ENCODE peak calls at places on chromosomes 7 and 10, in nine cellular contexts. One of them, this sample, is unnamed.

GRCh38 chr10:52927678-52928077 is 155.1 kb upstream of the MBL2 start:
- DNase-seq in HEK293T: no peak
- DNase-seq in GM13976: no peak
- DNase-seq in mammary epithelial cell: no peak
- DNase-seq in GM18507: no peak
- DNase-seq in activated CD4-positive, alpha-beta T cell treated with anti-CD3 and anti-CD28 coated beads, Interleukin-2, amount 50 U/mL, for 4 hours: no peak
- DNase-seq in cardiac muscle cell: no peak
- DNase-seq in occipital lobe: no peak
- DNase-seq in fibroblast of gingiva: no peak
- DNase-seq in this sample: no peak

GRCh38 chr7:27031289-27032172 is 64.3 kb downstream of the HOXA1 start:
- DNase-seq in HEK293T: no peak
- DNase-seq in GM13976: peak
- DNase-seq in mammary epithelial cell: peak
- DNase-seq in GM18507: no peak
- DNase-seq in activated CD4-positive, alpha-beta T cell treated with anti-CD3 and anti-CD28 coated beads, Interleukin-2, amount 50 U/mL, for 4 hours: no peak
- DNase-seq in cardiac muscle cell: no peak
- DNase-seq in occipital lobe: no peak
- DNase-seq in fibroblast of gingiva: peak
- DNase-seq in this sample: no peak

GRCh38 chr10:21525367-21526183 is at the start of gene SKIDA1:
- DNase-seq in HEK293T: peak
- DNase-seq in GM13976: peak
- DNase-seq in mammary epithelial cell: peak
- DNase-seq in GM18507: no peak
- DNase-seq in activated CD4-positive, alpha-beta T cell treated with anti-CD3 and anti-CD28 coated beads, Interleukin-2, amount 50 U/mL, for 4 hours: peak
- DNase-seq in cardiac muscle cell: peak
- DNase-seq in occipital lobe: peak
- DNase-seq in fibroblast of gingiva: peak
- DNase-seq in this sample: peak

GRCh38 chr10:80132299-80133139 is at the start of gene PLAC9:
- DNase-seq in HEK293T: no peak
- DNase-seq in GM13976: no peak
- DNase-seq in mammary epithelial cell: no peak
- DNase-seq in GM18507: no peak
- DNase-seq in activated CD4-positive, alpha-beta T cell treated with anti-CD3 and anti-CD28 coated beads, Interleukin-2, amount 50 U/mL, for 4 hours: no peak
- DNase-seq in cardiac muscle cell: peak
- DNase-seq in occipital lobe: no peak
- DNase-seq in fibroblast of gingiva: no peak
- DNase-seq in this sample: no peak

GRCh38 chr7:149727053-149727452 is 46.3 kb downstream of the ZNF467 start:
- DNase-seq in HEK293T: no peak
- DNase-seq in GM13976: no peak
- DNase-seq in mammary epithelial cell: no peak
- DNase-seq in GM18507: no peak
- DNase-seq in activated CD4-positive, alpha-beta T cell treated with anti-CD3 and anti-CD28 coated beads, Interleukin-2, amount 50 U/mL, for 4 hours: no peak
- DNase-seq in cardiac muscle cell: no peak
- DNase-seq in occipital lobe: no peak
- DNase-seq in fibroblast of gingiva: no peak
- DNase-seq in this sample: no peak

GRCh38 chr10:102450124-102450373 is 1.3 kb downstream of the C10orf95 start:
- DNase-seq in HEK293T: no peak
- DNase-seq in GM13976: no peak
- DNase-seq in mammary epithelial cell: no peak
- DNase-seq in GM18507: no peak
- DNase-seq in activated CD4-positive, alpha-beta T cell treated with anti-CD3 and anti-CD28 coated beads, Interleukin-2, amount 50 U/mL, for 4 hours: no peak
- DNase-seq in cardiac muscle cell: no peak
- DNase-seq in occipital lobe: no peak
- DNase-seq in fibroblast of gingiva: no peak
- DNase-seq in this sample: no peak

GRCh38 chr7:55205124-55205955 is 159.8 kb upstream of the LANCL2 start:
- DNase-seq in HEK293T: no peak
- DNase-seq in GM13976: no peak
- DNase-seq in mammary epithelial cell: no peak
- DNase-seq in GM18507: no peak
- DNase-seq in activated CD4-positive, alpha-beta T cell treated with anti-CD3 and anti-CD28 coated beads, Interleukin-2, amount 50 U/mL, for 4 hours: no peak
- DNase-seq in cardiac muscle cell: no peak
- DNase-seq in occipital lobe: no peak
- DNase-seq in fibroblast of gingiva: no peak
- DNase-seq in this sample: no peak

GRCh38 chr10:132335189-132336063 is 3.4 kb downstream of the LRRC27 start:
- DNase-seq in HEK293T: peak
- DNase-seq in GM13976: no peak
- DNase-seq in mammary epithelial cell: no peak
- DNase-seq in GM18507: no peak
- DNase-seq in activated CD4-positive, alpha-beta T cell treated with anti-CD3 and anti-CD28 coated beads, Interleukin-2, amount 50 U/mL, for 4 hours: no peak
- DNase-seq in cardiac muscle cell: peak
- DNase-seq in occipital lobe: no peak
- DNase-seq in fibroblast of gingiva: no peak
- DNase-seq in this sample: peak

GRCh38 chr10:89114846-89115625 is 92.1 kb downstream of the CH25H start:
- DNase-seq in HEK293T: no peak
- DNase-seq in GM13976: no peak
- DNase-seq in mammary epithelial cell: no peak
- DNase-seq in GM18507: no peak
- DNase-seq in activated CD4-positive, alpha-beta T cell treated with anti-CD3 and anti-CD28 coated beads, Interleukin-2, amount 50 U/mL, for 4 hours: no peak
- DNase-seq in cardiac muscle cell: no peak
- DNase-seq in occipital lobe: no peak
- DNase-seq in fibroblast of gingiva: no peak
- DNase-seq in this sample: no peak

GRCh38 chr7:25803117-25803887 is 348.7 kb upstream of the NFE2L3 start:
- DNase-seq in HEK293T: no peak
- DNase-seq in GM13976: no peak
- DNase-seq in mammary epithelial cell: no peak
- DNase-seq in GM18507: no peak
- DNase-seq in activated CD4-positive, alpha-beta T cell treated with anti-CD3 and anti-CD28 coated beads, Interleukin-2, amount 50 U/mL, for 4 hours: no peak
- DNase-seq in cardiac muscle cell: peak
- DNase-seq in occipital lobe: no peak
- DNase-seq in fibroblast of gingiva: no peak
- DNase-seq in this sample: no peak

GRCh38 chr7:78176186-78176585 is 377.6 kb downstream of the PHTF2 start:
- DNase-seq in HEK293T: no peak
- DNase-seq in GM13976: no peak
- DNase-seq in mammary epithelial cell: no peak
- DNase-seq in GM18507: no peak
- DNase-seq in activated CD4-positive, alpha-beta T cell treated with anti-CD3 and anti-CD28 coated beads, Interleukin-2, amount 50 U/mL, for 4 hours: no peak
- DNase-seq in cardiac muscle cell: no peak
- DNase-seq in occipital lobe: no peak
- DNase-seq in fibroblast of gingiva: no peak
- DNase-seq in this sample: no peak

GRCh38 chr7:30117886-30118285 is 16.9 kb upstream of the MTURN start:
- DNase-seq in HEK293T: no peak
- DNase-seq in GM13976: no peak
- DNase-seq in mammary epithelial cell: no peak
- DNase-seq in GM18507: no peak
- DNase-seq in activated CD4-positive, alpha-beta T cell treated with anti-CD3 and anti-CD28 coated beads, Interleukin-2, amount 50 U/mL, for 4 hours: no peak
- DNase-seq in cardiac muscle cell: no peak
- DNase-seq in occipital lobe: no peak
- DNase-seq in fibroblast of gingiva: no peak
- DNase-seq in this sample: no peak

GRCh38 chr7:130441408-130441854 is 615 bp upstream of the CEP41 start:
- DNase-seq in HEK293T: peak
- DNase-seq in GM13976: peak
- DNase-seq in mammary epithelial cell: peak
- DNase-seq in GM18507: no peak
- DNase-seq in activated CD4-positive, alpha-beta T cell treated with anti-CD3 and anti-CD28 coated beads, Interleukin-2, amount 50 U/mL, for 4 hours: no peak
- DNase-seq in cardiac muscle cell: peak
- DNase-seq in occipital lobe: no peak
- DNase-seq in fibroblast of gingiva: no peak
- DNase-seq in this sample: peak

GRCh38 chr10:68598978-68599753 is 39.0 kb downstream of the TET1 start:
- DNase-seq in HEK293T: peak
- DNase-seq in GM13976: no peak
- DNase-seq in mammary epithelial cell: peak
- DNase-seq in GM18507: no peak
- DNase-seq in activated CD4-positive, alpha-beta T cell treated with anti-CD3 and anti-CD28 coated beads, Interleukin-2, amount 50 U/mL, for 4 hours: no peak
- DNase-seq in cardiac muscle cell: peak
- DNase-seq in occipital lobe: peak
- DNase-seq in fibroblast of gingiva: peak
- DNase-seq in this sample: peak

GRCh38 chr7:157755741-157756140 is 418.9 kb downstream of the DNAJB6 start:
- DNase-seq in HEK293T: no peak
- DNase-seq in GM13976: no peak
- DNase-seq in mammary epithelial cell: no peak
- DNase-seq in GM18507: no peak
- DNase-seq in activated CD4-positive, alpha-beta T cell treated with anti-CD3 and anti-CD28 coated beads, Interleukin-2, amount 50 U/mL, for 4 hours: no peak
- DNase-seq in cardiac muscle cell: no peak
- DNase-seq in occipital lobe: no peak
- DNase-seq in fibroblast of gingiva: no peak
- DNase-seq in this sample: no peak

GRCh38 chr7:137986252-137987010 is 15.5 kb downstream of the CREB3L2 start:
- DNase-seq in HEK293T: no peak
- DNase-seq in GM13976: no peak
- DNase-seq in mammary epithelial cell: peak
- DNase-seq in GM18507: no peak
- DNase-seq in activated CD4-positive, alpha-beta T cell treated with anti-CD3 and anti-CD28 coated beads, Interleukin-2, amount 50 U/mL, for 4 hours: no peak
- DNase-seq in cardiac muscle cell: no peak
- DNase-seq in occipital lobe: no peak
- DNase-seq in fibroblast of gingiva: peak
- DNase-seq in this sample: peak

GRCh38 chr10:80938920-80939319 is 401.2 kb downstream of the SH2D4B start:
- DNase-seq in HEK293T: no peak
- DNase-seq in GM13976: no peak
- DNase-seq in mammary epithelial cell: no peak
- DNase-seq in GM18507: no peak
- DNase-seq in activated CD4-positive, alpha-beta T cell treated with anti-CD3 and anti-CD28 coated beads, Interleukin-2, amount 50 U/mL, for 4 hours: no peak
- DNase-seq in cardiac muscle cell: no peak
- DNase-seq in occipital lobe: no peak
- DNase-seq in fibroblast of gingiva: no peak
- DNase-seq in this sample: no peak

GRCh38 chr7:128831994-128832879 is 2.0 kb downstream of the FLNC start:
- DNase-seq in HEK293T: no peak
- DNase-seq in GM13976: peak
- DNase-seq in mammary epithelial cell: no peak
- DNase-seq in GM18507: no peak
- DNase-seq in activated CD4-positive, alpha-beta T cell treated with anti-CD3 and anti-CD28 coated beads, Interleukin-2, amount 50 U/mL, for 4 hours: no peak
- DNase-seq in cardiac muscle cell: peak
- DNase-seq in occipital lobe: no peak
- DNase-seq in fibroblast of gingiva: peak
- DNase-seq in this sample: peak

GRCh38 chr7:35734001-35734483 is 39.1 kb upstream of the HERPUD2 start:
- DNase-seq in HEK293T: no peak
- DNase-seq in GM13976: no peak
- DNase-seq in mammary epithelial cell: no peak
- DNase-seq in GM18507: no peak
- DNase-seq in activated CD4-positive, alpha-beta T cell treated with anti-CD3 and anti-CD28 coated beads, Interleukin-2, amount 50 U/mL, for 4 hours: no peak
- DNase-seq in cardiac muscle cell: no peak
- DNase-seq in occipital lobe: no peak
- DNase-seq in fibroblast of gingiva: peak
- DNase-seq in this sample: no peak

GRCh38 chr7:131581241-131582157 is 25.1 kb upstream of the PODXL start:
- DNase-seq in HEK293T: no peak
- DNase-seq in GM13976: no peak
- DNase-seq in mammary epithelial cell: no peak
- DNase-seq in GM18507: no peak
- DNase-seq in activated CD4-positive, alpha-beta T cell treated with anti-CD3 and anti-CD28 coated beads, Interleukin-2, amount 50 U/mL, for 4 hours: no peak
- DNase-seq in cardiac muscle cell: peak
- DNase-seq in occipital lobe: no peak
- DNase-seq in fibroblast of gingiva: no peak
- DNase-seq in this sample: no peak

GRCh38 chr7:5053175-5053574 is 7.5 kb downstream of the RBAK start:
- DNase-seq in HEK293T: no peak
- DNase-seq in GM13976: no peak
- DNase-seq in mammary epithelial cell: no peak
- DNase-seq in GM18507: no peak
- DNase-seq in activated CD4-positive, alpha-beta T cell treated with anti-CD3 and anti-CD28 coated beads, Interleukin-2, amount 50 U/mL, for 4 hours: no peak
- DNase-seq in cardiac muscle cell: no peak
- DNase-seq in occipital lobe: no peak
- DNase-seq in fibroblast of gingiva: no peak
- DNase-seq in this sample: no peak

GRCh38 chr10:12077580-12078180 is 8.9 kb downstream of the DHTKD1 start:
- DNase-seq in HEK293T: no peak
- DNase-seq in GM13976: peak
- DNase-seq in mammary epithelial cell: no peak
- DNase-seq in GM18507: no peak
- DNase-seq in activated CD4-positive, alpha-beta T cell treated with anti-CD3 and anti-CD28 coated beads, Interleukin-2, amount 50 U/mL, for 4 hours: no peak
- DNase-seq in cardiac muscle cell: no peak
- DNase-seq in occipital lobe: no peak
- DNase-seq in fibroblast of gingiva: no peak
- DNase-seq in this sample: no peak

GRCh38 chr10:119413738-119414611 is 128.5 kb downstream of the RGS10 start:
- DNase-seq in HEK293T: no peak
- DNase-seq in GM13976: no peak
- DNase-seq in mammary epithelial cell: no peak
- DNase-seq in GM18507: no peak
- DNase-seq in activated CD4-positive, alpha-beta T cell treated with anti-CD3 and anti-CD28 coated beads, Interleukin-2, amount 50 U/mL, for 4 hours: no peak
- DNase-seq in cardiac muscle cell: peak
- DNase-seq in occipital lobe: no peak
- DNase-seq in fibroblast of gingiva: peak
- DNase-seq in this sample: no peak

GRCh38 chr7:90262438-90262837 is 17.5 kb downstream of the CFAP69 start:
- DNase-seq in HEK293T: peak
- DNase-seq in GM13976: peak
- DNase-seq in mammary epithelial cell: peak
- DNase-seq in GM18507: peak
- DNase-seq in activated CD4-positive, alpha-beta T cell treated with anti-CD3 and anti-CD28 coated beads, Interleukin-2, amount 50 U/mL, for 4 hours: no peak
- DNase-seq in cardiac muscle cell: no peak
- DNase-seq in occipital lobe: no peak
- DNase-seq in fibroblast of gingiva: peak
- DNase-seq in this sample: peak

GRCh38 chr10:116371737-116372136 is 47.5 kb downstream of the CCDC172 start:
- DNase-seq in HEK293T: no peak
- DNase-seq in GM13976: no peak
- DNase-seq in mammary epithelial cell: no peak
- DNase-seq in GM18507: no peak
- DNase-seq in activated CD4-positive, alpha-beta T cell treated with anti-CD3 and anti-CD28 coated beads, Interleukin-2, amount 50 U/mL, for 4 hours: no peak
- DNase-seq in cardiac muscle cell: no peak
- DNase-seq in occipital lobe: no peak
- DNase-seq in fibroblast of gingiva: no peak
- DNase-seq in this sample: no peak

GRCh38 chr7:142303650-142304049 is 45.8 kb upstream of the PRSS58 start:
- DNase-seq in HEK293T: peak
- DNase-seq in GM13976: no peak
- DNase-seq in mammary epithelial cell: no peak
- DNase-seq in GM18507: no peak
- DNase-seq in activated CD4-positive, alpha-beta T cell treated with anti-CD3 and anti-CD28 coated beads, Interleukin-2, amount 50 U/mL, for 4 hours: no peak
- DNase-seq in cardiac muscle cell: peak
- DNase-seq in occipital lobe: no peak
- DNase-seq in fibroblast of gingiva: no peak
- DNase-seq in this sample: peak

GRCh38 chr10:72762042-72762441 is 70.1 kb downstream of the MCU start:
- DNase-seq in HEK293T: no peak
- DNase-seq in GM13976: no peak
- DNase-seq in mammary epithelial cell: no peak
- DNase-seq in GM18507: no peak
- DNase-seq in activated CD4-positive, alpha-beta T cell treated with anti-CD3 and anti-CD28 coated beads, Interleukin-2, amount 50 U/mL, for 4 hours: no peak
- DNase-seq in cardiac muscle cell: no peak
- DNase-seq in occipital lobe: no peak
- DNase-seq in fibroblast of gingiva: no peak
- DNase-seq in this sample: no peak

GRCh38 chr10:86402283-86402931 is 35.8 kb upstream of the GRID1 start:
- DNase-seq in HEK293T: no peak
- DNase-seq in GM13976: no peak
- DNase-seq in mammary epithelial cell: no peak
- DNase-seq in GM18507: no peak
- DNase-seq in activated CD4-positive, alpha-beta T cell treated with anti-CD3 and anti-CD28 coated beads, Interleukin-2, amount 50 U/mL, for 4 hours: no peak
- DNase-seq in cardiac muscle cell: no peak
- DNase-seq in occipital lobe: no peak
- DNase-seq in fibroblast of gingiva: no peak
- DNase-seq in this sample: no peak

GRCh38 chr7:122416316-122416925 is 111.9 kb upstream of the FEZF1 start:
- DNase-seq in HEK293T: no peak
- DNase-seq in GM13976: no peak
- DNase-seq in mammary epithelial cell: no peak
- DNase-seq in GM18507: no peak
- DNase-seq in activated CD4-positive, alpha-beta T cell treated with anti-CD3 and anti-CD28 coated beads, Interleukin-2, amount 50 U/mL, for 4 hours: no peak
- DNase-seq in cardiac muscle cell: no peak
- DNase-seq in occipital lobe: no peak
- DNase-seq in fibroblast of gingiva: no peak
- DNase-seq in this sample: no peak

GRCh38 chr7:116236020-116236630 is 25.8 kb downstream of the TES start:
- DNase-seq in HEK293T: no peak
- DNase-seq in GM13976: peak
- DNase-seq in mammary epithelial cell: no peak
- DNase-seq in GM18507: peak
- DNase-seq in activated CD4-positive, alpha-beta T cell treated with anti-CD3 and anti-CD28 coated beads, Interleukin-2, amount 50 U/mL, for 4 hours: peak
- DNase-seq in cardiac muscle cell: peak
- DNase-seq in occipital lobe: no peak
- DNase-seq in fibroblast of gingiva: peak
- DNase-seq in this sample: peak

GRCh38 chr10:65861249-65861648 is 1064.6 kb upstream of the LRRTM3 start:
- DNase-seq in HEK293T: no peak
- DNase-seq in GM13976: no peak
- DNase-seq in mammary epithelial cell: peak
- DNase-seq in GM18507: no peak
- DNase-seq in activated CD4-positive, alpha-beta T cell treated with anti-CD3 and anti-CD28 coated beads, Interleukin-2, amount 50 U/mL, for 4 hours: no peak
- DNase-seq in cardiac muscle cell: no peak
- DNase-seq in occipital lobe: no peak
- DNase-seq in fibroblast of gingiva: no peak
- DNase-seq in this sample: no peak

This sample was measured in K562.